ENCODE peak calls at places on chromosomes 7 and 10, in five cellular contexts. W is esophagus muscularis mucosa, H is trophoblast cell, M is SK-N-SH, C is aorta. I is an unnamed sample.

GRCh38 chr7:149817836-149818535 is 20.2 kb upstream of the ZNF862 start:
- DNase-seq in W (no peak), H (no peak), M (no peak), C (peak; percentile 61), I (no peak)

GRCh38 chr10:58981846-58982245 is 194.6 kb upstream of the PHYHIPL start:
- DNase-seq in W (peak; percentile 37), H (no peak), M (no peak), C (no peak), I (no peak)

GRCh38 chr7:30469303-30469702 is 9.3 kb downstream of the NOD1 start:
- DNase-seq in W (peak; percentile 97), H (peak; percentile 48), M (no peak), C (peak; percentile 93), I (peak; percentile 80)

GRCh38 chr7:32347244-32347828 is 142.8 kb downstream of the LSM5 start:
- DNase-seq in W (no peak), H (peak; percentile 59), M (peak; percentile 44), C (no peak), I (peak; percentile 40)

GRCh38 chr7:140229591-140230516 is 53.1 kb upstream of the KDM7A start:
- DNase-seq in W (no peak), H (no peak), M (no peak), C (no peak), I (no peak)

GRCh38 chr7:52071744-52072143 is 755.1 kb upstream of the COBL start:
- DNase-seq in W (no peak), H (no peak), M (no peak), C (no peak), I (no peak)

GRCh38 chr7:30841025-30841735 is 70.0 kb downstream of the MINDY4 start:
- DNase-seq in W (no peak), H (no peak), M (no peak), C (no peak), I (no peak)

GRCh38 chr7:2524808-2525140 is 5.2 kb downstream of the LFNG start:
- DNase-seq in W (no peak), H (no peak), M (no peak), C (no peak), I (no peak)

GRCh38 chr7:21550821-21551531 is 8.1 kb downstream of the DNAH11 start:
- DNase-seq in W (no peak), H (peak; percentile 81), M (no peak), C (no peak), I (no peak)

GRCh38 chr7:100085515-100085914 is 3.3 kb upstream of the COPS6 start:
- DNase-seq in W (no peak), H (no peak), M (no peak), C (no peak), I (no peak)

GRCh38 chr10:28293238-28294168 is 9.4 kb downstream of the MPP7 start:
- DNase-seq in W (no peak), H (peak; percentile 95), M (no peak), C (no peak), I (no peak)

GRCh38 chr7:95472521-95473160 is 13.1 kb upstream of the ASB4 start:
- DNase-seq in W (no peak), H (no peak), M (no peak), C (no peak), I (no peak)
- H3K36me3 ChIP-seq in W (no peaks in the 10 kb centered on the region), H (no peaks in the 10 kb centered on the region), M (no peaks in the 10 kb centered on the region), C (no peaks in the 10 kb centered on the region), I (no peaks in the 10 kb centered on the region)

GRCh38 chr10:49618861-49619260 is 5.0 kb downstream of the CHAT start:
- DNase-seq in W (no peak), H (no peak), M (no peak), C (no peak), I (no peak)

GRCh38 chr10:49621561-49621960 is 7.7 kb downstream of the CHAT start:
- DNase-seq in W (no peak), H (no peak), M (no peak), C (peak; percentile 31), I (no peak)

GRCh38 chr10:49620841-49621378 is 7.1 kb downstream of the CHAT start:
- DNase-seq in W (no peak), H (no peak), M (no peak), C (peak; percentile 56), I (peak; percentile 61)

GRCh38 chr10:49619613-49620012 is 5.8 kb downstream of the CHAT start:
- DNase-seq in W (no peak), H (no peak), M (no peak), C (peak; percentile 51), I (no peak)

DNA sequence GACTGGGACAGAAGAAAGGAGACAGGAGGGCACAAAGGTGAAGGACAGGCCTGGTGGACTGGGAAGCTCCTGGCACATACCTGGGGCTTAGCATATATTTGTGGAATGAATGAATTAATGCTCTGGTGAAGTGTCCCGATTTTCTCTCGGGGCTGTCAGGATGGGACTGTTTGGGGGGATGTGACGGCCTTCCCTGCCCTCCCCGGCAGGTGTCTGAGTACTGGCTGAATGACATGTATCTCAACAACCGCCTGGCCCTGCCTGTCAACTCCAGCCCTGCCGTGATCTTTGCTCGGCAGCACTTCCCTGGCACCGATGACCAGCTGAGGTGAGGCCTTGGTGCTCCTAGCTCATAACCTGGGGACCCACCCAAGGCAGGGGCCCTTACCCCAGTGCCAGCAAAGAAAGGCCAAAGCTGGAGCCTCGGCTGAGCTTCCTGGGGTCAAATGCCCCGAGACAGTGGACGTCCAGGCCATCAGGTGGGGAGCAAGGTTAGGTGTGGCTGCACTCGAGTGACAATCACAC is 6.5 kb downstream of the CHAT start:
- DNase-seq in W (no peak), H (no peak), M (no peak), C (peak; percentile 48), I (no peak)
- H3K36me3 ChIP-seq in W (no peaks in the 10 kb centered on the region), H (no peaks in the 10 kb centered on the region), M (no peaks in the 10 kb centered on the region), C (no peaks in the 10 kb centered on the region), I (no peaks in the 10 kb centered on the region)

DNA sequence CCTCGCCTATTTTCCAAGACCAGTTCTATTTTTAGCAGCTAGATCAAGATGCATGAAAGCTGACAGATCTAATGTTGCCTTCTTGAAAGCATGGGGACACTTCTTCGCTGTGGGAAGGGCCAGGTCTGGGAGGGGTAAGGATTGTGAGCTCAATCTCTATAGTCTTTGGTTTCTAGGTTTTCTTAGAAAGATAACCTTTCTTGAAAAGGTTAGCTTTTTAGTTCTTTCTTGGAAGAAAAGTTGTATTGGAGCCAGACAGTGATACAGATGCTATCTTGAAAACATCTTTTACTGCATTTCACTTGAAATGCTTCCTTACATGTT is 33.3 kb downstream of the CELF2 start:
- DNase-seq in W (no peak), H (no peak), M (no peak), C (no peak), I (no peak)
- H3K36me3 ChIP-seq in W (peaks cover 3% of the 10 kb centered on the region), H (no peaks in the 10 kb centered on the region), M (no peaks in the 10 kb centered on the region), C (no peaks in the 10 kb centered on the region), I (no peaks in the 10 kb centered on the region)

GRCh38 chr7:157265051-157265450 is 71.8 kb upstream of the DNAJB6 start:
- DNase-seq in W (no peak), H (no peak), M (no peak), C (peak; percentile 22), I (no peak)
- H3K36me3 ChIP-seq in W (peaks cover 79% of the 10 kb centered on the region), H (peaks cover 54% of the 10 kb centered on the region), M (peaks cover 42% of the 10 kb centered on the region), C (peaks cover 2% of the 10 kb centered on the region), I (peaks cover 54% of the 10 kb centered on the region)

GRCh38 chr10:102479651-102480050 is 22.9 kb downstream of the ACTR1A start:
- DNase-seq in W (no peak), H (no peak), M (no peak), C (no peak), I (no peak)

GRCh38 chr10:102491136-102491535 is 11.4 kb downstream of the ACTR1A start:
- DNase-seq in W (no peak), H (peak; percentile 19), M (no peak), C (peak; percentile 10), I (no peak)

GRCh38 chr10:102480396-102480795 is 22.1 kb downstream of the ACTR1A start:
- DNase-seq in W (no peak), H (no peak), M (no peak), C (no peak), I (no peak)

GRCh38 chr10:102484021-102484420 is 18.5 kb downstream of the ACTR1A start:
- DNase-seq in W (no peak), H (no peak), M (no peak), C (peak; percentile 55), I (no peak)

DNA sequence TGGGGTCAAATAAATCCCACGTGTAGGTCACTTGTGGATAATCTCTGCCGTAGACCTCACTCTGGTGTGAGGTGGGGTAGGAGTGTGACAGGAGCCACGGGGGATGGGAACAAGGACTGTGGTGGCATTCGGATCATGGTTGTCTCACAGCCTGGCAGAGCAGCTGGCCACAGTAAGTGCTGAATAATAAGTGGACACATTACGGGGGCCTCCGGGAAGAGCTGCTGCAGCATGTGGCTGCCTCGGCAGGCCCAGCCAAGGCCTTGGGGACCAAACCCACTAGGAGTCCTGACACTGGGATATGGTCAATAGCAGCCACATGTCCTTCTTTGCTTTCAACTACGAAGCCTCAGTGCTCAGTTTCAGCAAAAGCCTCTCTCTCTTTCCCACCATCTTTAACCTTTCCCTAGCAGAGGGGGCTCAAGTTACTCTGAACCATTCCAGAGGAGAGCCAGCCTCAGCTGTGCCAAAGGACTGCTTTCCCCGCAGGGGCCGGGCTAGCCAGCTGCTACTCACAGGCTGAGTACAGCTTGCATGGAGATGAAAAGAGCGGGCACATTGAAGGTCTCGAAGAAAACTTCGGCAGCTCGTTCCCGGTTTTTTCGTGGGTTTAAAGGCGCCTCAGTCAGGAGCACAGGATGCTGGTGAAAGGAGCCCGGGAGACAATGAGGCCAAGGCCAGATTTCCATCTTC is 17.3 kb downstream of the ACTR1A start:
- DNase-seq in W (no peak), H (no peak), M (no peak), C (peak; percentile 38), I (no peak)
- H3K36me3 ChIP-seq in W (peaks cover 100% of the 10 kb centered on the region), H (peaks cover 87% of the 10 kb centered on the region), M (peaks cover 73% of the 10 kb centered on the region), C (peaks cover 3% of the 10 kb centered on the region), I (peaks cover 91% of the 10 kb centered on the region)

GRCh38 chr7:74518041-74518440 is 64.3 kb downstream of the GTF2IRD1 start:
- DNase-seq in W (no peak), H (no peak), M (no peak), C (no peak), I (no peak)
- H3K36me3 ChIP-seq in W (peaks cover 68% of the 10 kb centered on the region), H (peaks cover 48% of the 10 kb centered on the region), M (peaks cover 31% of the 10 kb centered on the region), C (no peaks in the 10 kb centered on the region), I (peaks cover 87% of the 10 kb centered on the region)